ENCODE peak calls at places on chromosomes 16 and 17, in eight cellular contexts. N is CD8-positive, alpha-beta memory T cell; D is fibroblast of the aortic adventitia; M is kidney epithelial cell; C is psoas muscle; W is K562; I is lower leg skin; R is AG10803. X is an unnamed sample.

GRCh38 chr17:38345743-38346142 is 2.0 kb upstream of the GPR179 start:
- DNase-seq in N (no peak), D (no peak), M (no peak), C (no peak), W (no peak), I (no peak), R (no peak), X (no peak)

GRCh38 chr16:68227183-68227793 is 8.6 kb downstream of the ESRP2 start:
- DNase-seq in N (no peak), D (no peak), M (no peak), C (no peak), W (no peak), I (no peak), R (no peak), X (no peak)

GRCh38 chr17:4506180-4506814 is 7.6 kb downstream of the SPNS2 start:
- DNase-seq in N (no peak), D (no peak), M (no peak), C (no peak), W (peak), I (no peak), R (no peak), X (no peak)

GRCh38 chr16:72189865-72190371 is 18.0 kb upstream of the PMFBP1 start:
- DNase-seq in N (no peak), D (peak), M (no peak), C (no peak), W (no peak), I (no peak), R (peak), X (peak)

GRCh38 chr17:32570081-32570396 is 83.2 kb downstream of the CDK5R1 start:
- DNase-seq in N (no peak), D (no peak), M (no peak), C (no peak), W (no peak), I (no peak), R (no peak), X (no peak)

GRCh38 chr17:69470702-69471101 is 56.2 kb downstream of the MAP2K6 start:
- DNase-seq in N (no peak), D (no peak), M (no peak), C (no peak), W (no peak), I (no peak), R (no peak), X (no peak)

GRCh38 chr16:28873543-28874201 is 4.6 kb upstream of the ATP2A1 start:
- DNase-seq in N (peak), D (no peak), M (no peak), C (no peak), W (peak), I (no peak), R (no peak), X (peak)

GRCh38 chr17:3890082-3890892 is 2.6 kb downstream of the CAMKK1 start:
- DNase-seq in N (no peak), D (peak), M (peak), C (peak), W (peak), I (peak), R (peak), X (peak)

GRCh38 chr16:55526448-55526847 is 17.6 kb downstream of the LPCAT2 start:
- DNase-seq in N (no peak), D (peak), M (no peak), C (no peak), W (no peak), I (no peak), R (no peak), X (peak)

GRCh38 chr17:55384833-55385232 is 36.8 kb downstream of the MMD start:
- DNase-seq in N (no peak), D (no peak), M (no peak), C (no peak), W (no peak), I (no peak), R (no peak), X (no peak)

GRCh38 chr16:74660383-74660782 is 6.3 kb downstream of the RFWD3 start:
- DNase-seq in N (no peak), D (no peak), M (no peak), C (no peak), W (no peak), I (no peak), R (no peak), X (no peak)

GRCh38 chr16:55572439-55572838 is 6.0 kb downstream of the CAPNS2 start:
- DNase-seq in N (no peak), D (peak), M (no peak), C (no peak), W (no peak), I (no peak), R (peak), X (peak)

GRCh38 chr17:17669851-17670232 is 11.4 kb upstream of the RAI1 start:
- DNase-seq in N (no peak), D (no peak), M (no peak), C (no peak), W (no peak), I (no peak), R (no peak), X (no peak)

GRCh38 chr17:57675988-57676387 is 69.1 kb downstream of the CCDC182 start:
- DNase-seq in N (no peak), D (no peak), M (no peak), C (no peak), W (no peak), I (peak), R (no peak), X (no peak)

GRCh38 chr16:89370081-89370511 is 120.3 kb downstream of the ANKRD11 start:
- DNase-seq in N (no peak), D (peak), M (no peak), C (no peak), W (no peak), I (no peak), R (peak), X (no peak)

GRCh38 chr17:60165976-60166375 is 16.2 kb downstream of the CA4 start:
- DNase-seq in N (no peak), D (no peak), M (no peak), C (no peak), W (no peak), I (no peak), R (no peak), X (no peak)

GRCh38 chr17:55518549-55518948 is 7.3 kb upstream of the SMIM36 start:
- DNase-seq in N (no peak), D (no peak), M (no peak), C (no peak), W (no peak), I (no peak), R (no peak), X (no peak)

GRCh38 chr16:74092336-74092735 is 204.3 kb upstream of the PSMD7 start:
- DNase-seq in N (no peak), D (no peak), M (no peak), C (no peak), W (no peak), I (no peak), R (no peak), X (no peak)

GRCh38 chr16:82655315-82655714 is 28.5 kb downstream of the CDH13 start:
- DNase-seq in N (peak), D (peak), M (peak), C (no peak), W (no peak), I (no peak), R (peak), X (peak)

GRCh38 chr16:67264866-67265265 is 14.5 kb upstream of the PLEKHG4 start:
- DNase-seq in N (no peak), D (no peak), M (no peak), C (no peak), W (no peak), I (no peak), R (no peak), X (no peak)

GRCh38 chr16:11914759-11915643 is 755 bp downstream of the GSPT1 start:
- DNase-seq in N (peak), D (peak), M (no peak), C (peak), W (peak), I (peak), R (peak), X (peak)

GRCh38 chr16:56270828-56271227 is 79.5 kb downstream of the GNAO1 start:
- DNase-seq in N (no peak), D (no peak), M (no peak), C (no peak), W (no peak), I (no peak), R (no peak), X (no peak)

GRCh38 chr16:1003551-1004347 is 22.2 kb downstream of the SOX8 start:
- DNase-seq in N (no peak), D (no peak), M (no peak), C (no peak), W (no peak), I (no peak), R (no peak), X (no peak)

GRCh38 chr16:79988089-79988488 is 387.6 kb upstream of the MAF start:
- DNase-seq in N (no peak), D (no peak), M (no peak), C (no peak), W (no peak), I (no peak), R (no peak), X (no peak)

GRCh38 chr16:31869511-31870201 is 4.0 kb upstream of the ZNF267 start:
- DNase-seq in N (peak), D (peak), M (peak), C (no peak), W (no peak), I (no peak), R (peak), X (peak)

GRCh38 chr17:77840156-77840555 is 118.3 kb upstream of the TNRC6C start:
- DNase-seq in N (no peak), D (peak), M (no peak), C (no peak), W (no peak), I (no peak), R (no peak), X (peak)

GRCh38 chr17:78999056-78999768 is 10.4 kb downstream of the CANT1 start:
- DNase-seq in N (no peak), D (no peak), M (no peak), C (no peak), W (no peak), I (peak), R (no peak), X (no peak)

GRCh38 chr16:87675111-87675510 is 72.8 kb downstream of the JPH3 start:
- DNase-seq in N (no peak), D (no peak), M (no peak), C (no peak), W (no peak), I (no peak), R (no peak), X (no peak)

GRCh38 chr17:16987830-16988601 is 16.1 kb upstream of the TNFRSF13B start:
- DNase-seq in N (peak), D (peak), M (no peak), C (peak), W (peak), I (peak), R (peak), X (peak)

GRCh38 chr16:28321700-28322411 is 29.5 kb downstream of the SBK1 start:
- DNase-seq in N (no peak), D (peak), M (no peak), C (no peak), W (peak), I (no peak), R (peak), X (peak)

GRCh38 chr16:30644334-30644830 is 6.4 kb upstream of the PRR14 start:
- DNase-seq in N (no peak), D (no peak), M (no peak), C (no peak), W (no peak), I (no peak), R (no peak), X (no peak)

GRCh38 chr17:30225919-30226553 is 9.5 kb downstream of the SLC6A4 start:
- DNase-seq in N (no peak), D (no peak), M (no peak), C (no peak), W (no peak), I (no peak), R (no peak), X (no peak)

GRCh38 chr16:85235988-85236831 is 123.9 kb upstream of the CIBAR2 start:
- DNase-seq in N (no peak), D (peak), M (no peak), C (no peak), W (no peak), I (peak), R (no peak), X (no peak)

GRCh38 chr17:73368085-73368631 is 56.4 kb upstream of the CDC42EP4 start:
- DNase-seq in N (no peak), D (no peak), M (no peak), C (no peak), W (no peak), I (no peak), R (no peak), X (no peak)

GRCh38 chr17:60592750-60593149 is 7.2 kb upstream of the PPM1D start:
- DNase-seq in N (no peak), D (no peak), M (no peak), C (no peak), W (no peak), I (no peak), R (no peak), X (no peak)

GRCh38 chr16:67951485-67951884 is 7.6 kb upstream of the LCAT start:
- DNase-seq in N (no peak), D (no peak), M (no peak), C (peak), W (no peak), I (no peak), R (no peak), X (no peak)

GRCh38 chr16:74868501-74868900 is 93.9 kb upstream of the FA2H start:
- DNase-seq in N (no peak), D (peak), M (peak), C (no peak), W (no peak), I (no peak), R (peak), X (peak)

GRCh38 chr17:72343911-72344310 is 223.1 kb downstream of the SOX9 start:
- DNase-seq in N (no peak), D (no peak), M (no peak), C (no peak), W (no peak), I (no peak), R (no peak), X (peak)

GRCh38 chr16:8295436-8295835 is 294.9 kb downstream of the TMEM114 start:
- DNase-seq in N (no peak), D (no peak), M (no peak), C (no peak), W (no peak), I (no peak), R (no peak), X (no peak)

GRCh38 chr16:78483124-78483992 is 383.9 kb downstream of the WWOX start:
- DNase-seq in N (no peak), D (no peak), M (no peak), C (no peak), W (no peak), I (no peak), R (no peak), X (no peak)

GRCh38 chr17:43369986-43370385 is 28.8 kb upstream of the ARL4D start:
- DNase-seq in N (no peak), D (no peak), M (no peak), C (no peak), W (no peak), I (no peak), R (no peak), X (no peak)
- H3K4me3 ChIP-seq in N (no peak), D (no peak), M (no peak), C (peak), W (no peak), I (no peak), R (no peak), X (no peak)

DNA sequence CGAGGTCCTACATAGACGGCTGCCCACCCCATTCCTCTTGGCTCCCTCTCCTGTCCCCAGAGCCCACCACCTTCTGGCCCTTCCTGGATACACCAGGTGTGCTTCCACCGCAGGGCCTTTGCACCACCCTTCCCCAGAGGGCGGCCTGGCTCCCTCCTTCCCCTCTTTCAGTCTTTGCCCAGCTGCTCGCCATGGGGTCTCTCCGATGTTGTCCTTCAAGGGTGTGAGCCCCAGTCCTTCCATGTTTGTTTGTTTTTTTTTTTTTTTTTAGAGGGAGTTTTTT is 4.1 kb downstream of the RNF213 start:
- DNase-seq in N (no peak), D (no peak), M (no peak), C (no peak), W (no peak), I (no peak), R (no peak), X (no peak)
- H3K4me3 ChIP-seq in N (peak), D (no peak), M (peak), C (peak), W (no peak), I (no peak), R (no peak), X (no peak)

DNA sequence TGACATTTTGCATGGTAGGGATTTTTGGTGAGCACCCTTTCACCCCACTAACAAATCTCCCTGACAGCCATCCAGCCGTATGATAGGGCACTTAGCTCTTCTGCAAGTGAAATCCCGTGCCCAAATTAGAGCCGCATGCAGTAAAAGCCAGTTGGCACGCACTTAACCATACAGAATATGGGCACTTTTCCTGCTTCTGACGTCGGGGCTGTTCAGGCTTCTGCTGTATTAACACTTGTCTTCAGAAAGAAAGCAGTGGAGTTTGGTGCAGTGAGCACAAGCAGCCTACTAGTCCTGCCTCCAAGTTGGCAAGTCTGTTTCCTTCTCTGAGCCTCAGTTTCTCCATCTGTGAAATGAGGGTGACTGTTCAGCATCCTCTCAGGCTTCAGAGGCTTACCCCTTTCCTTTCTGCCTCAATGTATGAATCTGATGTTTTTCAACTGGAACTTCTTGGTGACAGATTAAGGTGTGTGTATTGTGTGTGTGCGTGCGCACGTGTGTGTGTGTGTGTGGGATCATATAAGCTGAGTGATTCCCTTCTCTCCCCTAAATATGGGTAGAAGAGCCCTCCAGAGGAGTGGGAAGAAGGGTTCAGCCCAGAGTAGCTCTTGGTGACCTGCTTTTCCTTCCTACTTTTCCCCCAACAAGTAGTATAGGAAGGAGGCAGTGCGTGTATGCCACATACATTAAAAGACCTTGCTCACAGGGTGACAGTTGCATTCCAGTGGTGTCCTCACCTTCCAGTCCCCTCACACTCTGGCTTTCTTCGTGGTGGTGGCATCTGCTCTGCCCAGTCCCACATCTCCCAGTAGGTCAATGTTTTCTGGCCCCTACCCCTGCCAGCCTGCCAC is 19.0 kb downstream of the IGF2BP1 start:
- DNase-seq in N (no peak), D (no peak), M (no peak), C (no peak), W (no peak), I (peak), R (peak), X (no peak)
- H3K4me3 ChIP-seq in N (no peak), D (no peak), M (no peak), C (no peak), W (no peak), I (no peak), R (peak), X (no peak)

GRCh38 chr17:40317345-40317873 is 8.4 kb downstream of the RARA start:
- DNase-seq in N (peak), D (peak), M (no peak), C (peak), W (peak), I (peak), R (peak), X (peak)
- H3K4me3 ChIP-seq in N (peak), D (peak), M (peak), C (peak), W (peak), I (no peak), R (peak), X (peak)

DNA sequence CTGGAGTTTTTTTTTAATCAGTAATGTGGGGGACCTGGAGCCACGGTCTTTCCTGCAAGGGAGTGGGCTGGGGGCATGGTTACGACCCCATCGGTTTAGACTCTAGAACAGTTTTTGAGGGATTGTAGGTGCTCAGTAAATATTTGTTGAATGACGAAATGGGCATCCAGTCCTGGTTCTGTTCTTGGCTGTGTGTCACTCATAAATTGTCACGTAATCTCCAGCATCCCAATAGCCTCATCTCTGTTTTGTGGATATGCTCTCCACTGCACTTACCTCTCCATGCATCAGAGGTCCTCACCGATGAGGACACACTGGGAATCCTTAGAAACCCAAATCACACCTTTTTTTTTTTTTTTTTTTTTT is 497 bp upstream of the SLC38A7 start:
- DNase-seq in N (no peak), D (no peak), M (no peak), C (no peak), W (no peak), I (no peak), R (no peak), X (no peak)
- H3K4me3 ChIP-seq in N (peak), D (no peak), M (no peak), C (peak), W (peak), I (no peak), R (no peak), X (no peak)

DNA sequence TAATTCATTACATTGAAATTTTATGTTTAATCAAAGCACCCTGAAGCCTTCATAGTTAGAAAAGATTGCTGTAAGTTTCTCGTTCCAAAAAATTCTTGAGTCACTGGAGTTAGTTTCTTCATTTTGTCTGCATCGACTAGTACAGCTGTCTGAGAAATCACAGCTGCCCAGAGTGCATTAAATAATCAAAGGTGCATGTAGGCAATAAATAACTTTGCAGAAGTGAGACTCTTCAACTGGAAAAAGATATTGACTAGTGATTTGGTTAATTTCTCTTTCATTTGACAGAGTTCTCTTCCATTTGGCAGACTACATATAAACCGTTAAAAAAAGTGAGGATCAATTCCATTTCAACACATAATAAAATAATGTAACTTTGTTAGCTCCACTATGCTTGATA is 234.0 kb downstream of the CNTNAP4 start:
- DNase-seq in N (no peak), D (no peak), M (no peak), C (no peak), W (no peak), I (no peak), R (no peak), X (no peak)
- H3K4me3 ChIP-seq in N (no peak), D (no peak), M (no peak), C (no peak), W (no peak), I (no peak), R (no peak), X (no peak)

GRCh38 chr16:17403156-17403809 is 67.5 kb downstream of the XYLT1 start:
- DNase-seq in N (no peak), D (no peak), M (no peak), C (no peak), W (no peak), I (no peak), R (no peak), X (no peak)

GRCh38 chr16:17403859-17404545 is 66.8 kb downstream of the XYLT1 start:
- DNase-seq in N (no peak), D (no peak), M (no peak), C (no peak), W (no peak), I (no peak), R (no peak), X (no peak)

GRCh38 chr16:17408296-17408695 is 62.5 kb downstream of the XYLT1 start:
- DNase-seq in N (no peak), D (no peak), M (no peak), C (no peak), W (no peak), I (no peak), R (peak), X (no peak)

GRCh38 chr16:17407321-17407720 is 63.4 kb downstream of the XYLT1 start:
- DNase-seq in N (no peak), D (no peak), M (no peak), C (no peak), W (no peak), I (no peak), R (no peak), X (no peak)

GRCh38 chr16:17404903-17405691 is 65.7 kb downstream of the XYLT1 start:
- DNase-seq in N (no peak), D (peak), M (no peak), C (peak), W (no peak), I (peak), R (peak), X (peak)
- H3K4me3 ChIP-seq in N (no peak), D (peak), M (no peak), C (peak), W (no peak), I (no peak), R (peak), X (no peak)